ENCODE peak calls at places on chromosome 3, in eight cellular contexts. Y is thoracic aorta, W is astrocyte of the spinal cord, C is endothelial cell of umbilical vein, L is fibroblast of lung, T is fibroblast of pulmonary artery, N is tibial nerve, J is neural progenitor cell. E is an unnamed sample.

GRCh38 chr3:64190517-64191515 is 34.5 kb downstream of the PRICKLE2 start:
- DNase-seq in Y (no peak), W (peak; percentile 83), T (peak; percentile 95), N (no peak), C (no peak), L (peak; percentile 84), J (no peak), E (no peak)

GRCh38 chr3:193510154-193510553 is 44.5 kb downstream of the ATP13A4 start:
- DNase-seq in N (no peak), L (no peak), J (no peak), Y (no peak), C (no peak), W (no peak), T (no peak), E (no peak)

GRCh38 chr3:64900916-64901903 is 213.4 kb upstream of the ADAMTS9 start:
- DNase-seq in J (no peak), W (peak; percentile 28), Y (no peak), N (no peak), T (peak; percentile 42), L (peak; percentile 60), C (no peak), E (no peak)

GRCh38 chr3:171760475-171760874 is 49.8 kb downstream of the PLD1 start:
- DNase-seq in C (no peak), T (no peak), L (no peak), N (no peak), Y (no peak), J (no peak), W (no peak), E (no peak)

GRCh38 chr3:150150633-150151032 is 179.9 kb upstream of the PFN2 start:
- DNase-seq in C (no peak), T (peak; percentile 45), L (no peak), N (no peak), W (no peak), J (no peak), Y (no peak), E (no peak)

GRCh38 chr3:20225769-20226168 is 39.8 kb upstream of the SGO1 start:
- DNase-seq in L (peak; percentile 22), N (no peak), J (peak; percentile 75), W (peak; percentile 59), C (peak; percentile 81), Y (no peak), T (peak; percentile 57), E (no peak)

GRCh38 chr3:98553021-98553563 is 21.3 kb downstream of the GPR15 start:
- DNase-seq in C (no peak), W (no peak), J (no peak), N (no peak), T (no peak), L (no peak), Y (no peak), E (no peak)

GRCh38 chr3:52704611-52705437 is 767 bp downstream of the GLT8D1 start:
- DNase-seq in C (peak; percentile 36), J (peak; percentile 24), L (peak; percentile 48), W (no peak), Y (no peak), N (peak; percentile 20), T (peak; percentile 25), E (no peak)

GRCh38 chr3:98568402-98568801 is 25.0 kb downstream of the CPOX start:
- DNase-seq in N (no peak), Y (no peak), T (no peak), J (no peak), C (no peak), L (no peak), W (no peak), E (no peak)

GRCh38 chr3:183532620-183533409 is 22.7 kb downstream of the KLHL6 start:
- DNase-seq in T (no peak), L (no peak), C (no peak), W (no peak), N (no peak), J (no peak), Y (no peak), E (no peak)

GRCh38 chr3:111735271-111735758 is 123.8 kb upstream of the PHLDB2 start:
- DNase-seq in N (no peak), W (peak; percentile 92), T (peak; percentile 91), C (peak; percentile 36), Y (no peak), L (peak; percentile 100), J (no peak), E (no peak)

DNA sequence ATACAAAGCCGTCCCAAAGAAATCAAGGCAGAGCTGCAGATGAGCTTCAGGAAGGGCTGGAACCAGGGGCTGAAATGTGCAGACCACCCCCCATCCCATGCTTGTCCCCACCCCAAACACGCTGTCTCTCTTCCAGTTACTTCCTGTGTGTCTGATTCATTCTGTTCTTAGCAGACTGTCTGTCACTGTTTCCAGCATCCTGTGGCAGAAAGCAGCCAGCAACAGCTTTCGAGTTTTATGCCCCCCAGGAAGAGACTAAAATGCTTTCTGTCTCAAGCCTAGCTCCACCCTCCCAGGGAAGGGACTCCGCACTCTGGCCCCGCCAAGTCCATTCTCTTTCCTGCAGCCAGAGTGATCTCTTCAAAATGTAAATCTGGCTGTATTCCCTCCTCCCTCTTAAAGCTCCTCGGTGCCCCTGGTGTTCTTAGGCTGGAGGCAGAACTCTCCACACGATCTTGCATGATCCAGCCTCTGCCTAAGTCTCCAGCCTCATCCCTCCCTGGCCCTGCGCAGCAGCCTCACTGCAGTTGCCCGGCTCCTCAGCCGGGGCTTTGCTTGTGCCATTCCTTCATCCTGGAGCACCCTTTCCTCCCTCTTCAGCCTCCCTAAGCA is 41.5 kb downstream of the HRH1 start:
- DNase-seq in L (peak; percentile 79), J (peak; percentile 47), N (no peak), W (peak; percentile 79), T (peak; percentile 66), Y (no peak), C (peak; percentile 65), E (no peak)
- H3K4me3 ChIP-seq in L (peak overlapping the region; percentile 1), J (no peak overlapping the region), N (no peak overlapping the region), W (peak overlapping the region; percentile 10), T (peak overlapping the region; percentile 3), Y (peak overlapping the region; percentile 49), C (no peak overlapping the region), E (no peak overlapping the region)

GRCh38 chr3:15290731-15291130 is 41.7 kb downstream of the SH3BP5 start:
- DNase-seq in Y (no peak), N (no peak), C (no peak), L (no peak), W (no peak), T (no peak), J (no peak), E (no peak)
- TF ChIP-seq CTCF in Y (no peak), N (no peak), C (no peak), L (no peak), W (no peak), T (no peak), J (no peak), E (no peak)

DNA sequence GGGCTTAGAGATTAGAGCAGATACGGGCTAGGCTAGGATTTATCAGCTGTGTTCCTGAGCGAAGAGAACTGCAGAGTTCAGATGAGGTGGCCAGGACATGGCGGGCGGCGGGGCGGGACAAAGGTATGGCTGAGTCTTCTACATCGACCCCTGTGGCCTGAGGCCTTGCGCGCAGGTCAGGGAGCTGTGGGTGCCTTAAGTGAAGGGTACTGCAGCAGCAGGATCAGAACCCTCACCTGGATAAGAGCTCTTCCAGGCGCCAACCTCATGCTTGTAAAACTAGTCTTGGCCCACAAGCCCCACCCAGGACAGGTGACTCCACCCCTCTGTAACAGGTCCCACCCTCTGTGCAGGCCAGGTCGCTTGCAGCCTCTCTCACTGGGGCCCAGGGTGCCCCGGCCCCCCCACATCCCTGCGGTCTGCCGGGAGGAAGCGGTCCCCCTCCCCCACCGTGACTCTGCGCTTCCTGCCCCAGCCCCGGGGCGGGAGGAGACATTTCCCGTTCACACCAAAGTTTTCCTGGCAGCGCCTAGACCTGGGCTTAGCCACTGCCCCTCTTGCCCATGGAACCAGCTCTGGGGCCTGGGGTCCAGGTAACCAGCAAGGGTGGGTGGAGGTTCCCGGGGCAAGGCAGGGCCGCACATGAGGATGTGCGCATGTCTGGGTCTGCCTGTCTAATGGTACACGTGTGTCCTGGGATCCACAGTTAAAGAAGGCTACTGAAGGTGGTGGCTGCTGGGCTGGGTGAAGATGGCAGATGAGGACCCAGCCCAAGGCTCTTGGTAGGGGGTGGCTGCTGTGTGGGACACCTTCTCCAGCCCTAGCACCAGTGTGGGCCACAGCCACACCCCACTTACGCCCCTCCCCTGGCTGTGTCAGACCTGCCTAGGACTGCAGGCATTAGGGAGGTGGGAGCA is 8.3 kb downstream of the NBEAL2 start:
- DNase-seq in T (peak; percentile 32), L (no peak), W (no peak), N (peak; percentile 27), C (peak; percentile 65), Y (no peak), J (no peak), E (no peak)
- H3K4me3 ChIP-seq in T (no peak overlapping the region), L (no peak overlapping the region), W (no peak overlapping the region), N (peak overlapping the region; percentile 3), C (no peak overlapping the region), Y (peak overlapping the region; percentile 43), J (no peak overlapping the region), E (no peak overlapping the region)

GRCh38 chr3:44554626-44555592 is at the start of gene ZKSCAN7:
- DNase-seq in J (peak; percentile 73), Y (no peak), N (peak; percentile 14), T (peak; percentile 50), C (peak; percentile 42), W (peak; percentile 55), L (peak; percentile 63), E (peak; percentile 53)
- TF ChIP-seq CTCF in J (peak; percentile 36), Y (no peak), N (no peak), T (no peak), C (peak; percentile 39), W (peak; percentile 14), L (no peak), E (no peak)

DNA sequence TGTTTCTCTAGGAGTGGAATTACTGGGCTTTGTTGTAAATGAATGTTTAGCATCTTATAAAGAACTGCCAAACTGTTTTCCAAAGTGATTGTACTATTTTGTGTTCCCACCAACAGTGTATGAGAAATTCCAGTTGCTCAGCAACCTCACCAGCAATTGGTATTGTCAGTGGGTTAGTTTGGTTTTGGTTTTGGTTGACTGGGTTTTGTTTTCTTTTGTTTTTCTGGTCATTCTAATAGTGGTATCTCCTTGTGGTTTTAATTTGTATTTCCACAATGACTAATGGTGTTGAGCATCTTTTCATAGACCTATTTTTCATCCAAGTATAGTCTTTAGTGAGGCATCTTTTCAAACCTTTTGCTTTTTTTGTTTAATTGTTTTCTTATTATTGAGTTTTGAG is 27.1 kb downstream of the FILIP1L start:
- DNase-seq in J (no peak), L (peak; percentile 86), Y (no peak), W (peak; percentile 85), C (no peak), T (peak; percentile 60), N (no peak), E (no peak)
- H3K4me3 ChIP-seq in J (no peak overlapping the region), L (no peak overlapping the region), Y (no peak overlapping the region), W (no peak overlapping the region), C (no peak overlapping the region), T (no peak overlapping the region), N (no peak overlapping the region), E (no peak overlapping the region)

GRCh38 chr3:24237971-24238767 is 256.5 kb downstream of the THRB start:
- DNase-seq in W (peak; percentile 87), Y (peak; percentile 13), J (peak; percentile 80), T (peak; percentile 90), L (peak; percentile 96), C (peak; percentile 78), N (peak; percentile 76), E (no peak)
- TF ChIP-seq CTCF in W (peak; percentile 79), Y (peak; percentile 68), J (peak; percentile 73), T (peak; percentile 82), L (peak; percentile 84), C (peak; percentile 75), N (peak; percentile 61), E (peak; percentile 81)

E was measured in breast epithelium.